ENCODE peak calls at places on chromosomes 3 and 15, in eight cellular contexts. C, Y, M, K, X, R, E and A are unnamed samples.

GRCh38 chr15:85479071-85479647 is 98.8 kb downstream of the AKAP13 start:
- DNase-seq in Y (no peak), R (no peak), C (no peak), M (peak; percentile 97), X (no peak), K (no peak), E (no peak), A (no peak)

GRCh38 chr3:17546500-17546899 is 195.9 kb downstream of the TBC1D5 start:
- DNase-seq in E (no peak), C (no peak), R (no peak), K (no peak), Y (no peak), M (peak; percentile 95), X (no peak), A (no peak)

GRCh38 chr3:152019516-152019915 is 146.1 kb downstream of the SUCNR1 start:
- DNase-seq in M (peak; percentile 80), R (no peak), Y (no peak), K (no peak), E (no peak), C (no peak), X (no peak), A (no peak)

GRCh38 chr3:140273542-140274195 is 338.7 kb downstream of the CLSTN2 start:
- DNase-seq in E (no peak), C (no peak), R (no peak), K (no peak), X (no peak), M (no peak), Y (no peak), A (no peak)

GRCh38 chr3:37310666-37311050 is 136.3 kb upstream of the LRRFIP2 start:
- DNase-seq in R (no peak), M (no peak), X (no peak), Y (no peak), K (no peak), C (no peak), E (no peak), A (no peak)

GRCh38 chr15:25863067-25863967 is at the start of gene ATP10A:
- DNase-seq in M (no peak), Y (no peak), K (no peak), C (peak; percentile 55), X (peak; percentile 11), E (peak; percentile 45), R (peak; percentile 54), A (no peak)

GRCh38 chr3:154389861-154390260 is 40.1 kb downstream of the GPR149 start:
- DNase-seq in X (no peak), R (no peak), C (no peak), M (no peak), E (no peak), Y (no peak), K (no peak), A (no peak)

GRCh38 chr3:49411550-49411967 is 217 bp downstream of the RHOA start:
- DNase-seq in E (peak; percentile 54), K (peak; percentile 20), Y (peak; percentile 47), X (peak; percentile 41), R (peak; percentile 52), M (peak; percentile 66), C (peak; percentile 81), A (peak; percentile 66)

GRCh38 chr3:148330486-148330885 is 367.2 kb upstream of the AGTR1 start:
- DNase-seq in C (no peak), Y (no peak), R (no peak), M (no peak), E (no peak), K (no peak), X (no peak), A (no peak)

GRCh38 chr3:140994316-140994715 is 52.7 kb downstream of the SLC25A36 start:
- DNase-seq in E (no peak), K (no peak), C (no peak), R (no peak), Y (no peak), X (no peak), M (no peak), A (no peak)

GRCh38 chr15:59688383-59688887 is 685 bp downstream of the BNIP2 start:
- DNase-seq in R (no peak), X (peak; percentile 5), Y (peak; percentile 9), K (no peak), M (no peak), E (no peak), C (no peak), A (no peak)

GRCh38 chr15:68809517-68809916 is 11.2 kb downstream of the ANP32A start:
- DNase-seq in R (no peak), K (no peak), X (no peak), M (no peak), C (no peak), Y (no peak), E (no peak), A (no peak)

GRCh38 chr15:33852570-33852969 is 115.7 kb upstream of the CHRM5 start:
- DNase-seq in E (no peak), K (no peak), X (no peak), Y (no peak), C (no peak), M (no peak), R (no peak), A (no peak)

GRCh38 chr15:43769584-43770228 is 7.1 kb downstream of the ELL3 start:
- DNase-seq in X (peak; percentile 53), Y (peak; percentile 52), K (peak; percentile 32), C (peak; percentile 44), R (peak; percentile 58), E (peak; percentile 66), M (peak; percentile 71), A (peak; percentile 54)

GRCh38 chr3:53672987-53673386 is 173.2 kb downstream of the CHDH start:
- DNase-seq in E (no peak), Y (no peak), M (peak; percentile 14), C (no peak), R (no peak), X (no peak), K (no peak), A (no peak)

GRCh38 chr3:184691397-184692131 is 20.3 kb downstream of the MAGEF1 start:
- DNase-seq in C (peak; percentile 37), M (no peak), Y (no peak), K (no peak), X (no peak), R (no peak), E (no peak), A (no peak)

GRCh38 chr3:58824285-58824684 is 157.7 kb upstream of the FAM3D start:
- DNase-seq in C (peak; percentile 85), K (peak; percentile 64), E (no peak), X (no peak), Y (peak; percentile 70), R (no peak), M (peak; percentile 74), A (peak; percentile 74)

GRCh38 chr15:89768071-89768500 is 8.0 kb upstream of the MESP2 start:
- DNase-seq in K (no peak), M (no peak), Y (no peak), E (no peak), C (peak; percentile 61), R (no peak), X (no peak), A (peak; percentile 77)

GRCh38 chr3:15556512-15556911 is 35.0 kb upstream of the COLQ start:
- DNase-seq in Y (no peak), K (no peak), C (no peak), R (no peak), E (no peak), X (no peak), M (no peak), A (no peak)

GRCh38 chr3:139561959-139562676 is 22.6 kb upstream of the RBP1 start:
- DNase-seq in C (no peak), X (no peak), Y (peak; percentile 71), R (no peak), E (no peak), M (peak; percentile 79), K (peak; percentile 63), A (no peak)

GRCh38 chr3:45210308-45211038 is 15.6 kb downstream of the TMEM158 start:
- DNase-seq in K (peak; percentile 77), E (peak; percentile 83), R (peak; percentile 80), X (peak; percentile 77), M (peak; percentile 76), C (peak; percentile 92), Y (peak; percentile 88), A (peak; percentile 90)

GRCh38 chr3:195240939-195241338 is 30.0 kb downstream of the XXYLT1 start:
- DNase-seq in M (peak; percentile 18), C (peak; percentile 48), R (no peak), Y (no peak), X (no peak), E (no peak), K (no peak), A (no peak)

GRCh38 chr3:79467721-79468120 is 300.1 kb downstream of the ROBO1 start:
- DNase-seq in Y (peak; percentile 1), K (no peak), X (no peak), M (peak; percentile 42), R (no peak), E (no peak), C (no peak), A (no peak)

GRCh38 chr3:178522200-178523052 is 13.8 kb upstream of the KCNMB2 start:
- DNase-seq in Y (no peak), R (no peak), M (peak; percentile 60), X (no peak), C (no peak), K (no peak), E (no peak), A (no peak)

GRCh38 chr15:51750942-51751686 is at the start of gene TMOD2:
- DNase-seq in X (peak; percentile 31), C (peak; percentile 70), Y (peak; percentile 56), M (peak; percentile 93), E (peak; percentile 58), R (peak; percentile 63), K (peak; percentile 59), A (peak; percentile 53)

GRCh38 chr3:141454906-141455602 is 31.8 kb upstream of the RASA2 start:
- DNase-seq in E (no peak), M (peak; percentile 71), K (peak; percentile 77), Y (peak; percentile 57), R (no peak), C (no peak), X (peak; percentile 22), A (no peak)

GRCh38 chr3:82001276-82001953 is 240.0 kb upstream of the GBE1 start:
- DNase-seq in Y (no peak), X (no peak), R (no peak), M (peak; percentile 70), C (no peak), E (no peak), K (no peak), A (no peak)

GRCh38 chr3:30691249-30691880 is 85.0 kb downstream of the TGFBR2 start:
- DNase-seq in Y (no peak), C (no peak), M (peak; percentile 4), R (no peak), X (no peak), K (no peak), E (no peak), A (no peak)

GRCh38 chr15:44535509-44536297 is 1.2 kb upstream of the EIF3J start:
- DNase-seq in C (peak; percentile 53), X (peak; percentile 25), E (peak; percentile 22), M (peak; percentile 69), K (no peak), Y (peak; percentile 19), R (peak; percentile 21), A (no peak)

GRCh38 chr3:30347679-30348216 is 258.7 kb upstream of the TGFBR2 start:
- DNase-seq in E (peak; percentile 31), M (peak; percentile 41), K (no peak), Y (no peak), C (no peak), X (no peak), R (no peak), A (no peak)

GRCh38 chr15:70260096-70260495 is 162.4 kb upstream of the TLE3 start:
- DNase-seq in R (no peak), C (no peak), K (no peak), Y (no peak), X (no peak), M (no peak), E (no peak), A (no peak)